ENCODE peak calls at places on chromosomes 2 and 18, in eight cellular contexts. P is GM12865, R is cardiac fibroblast, S is adrenal gland, X is Peyer's patch, N is BJ, W is fibroblast of mammary gland, J is RWPE1. F is an unnamed sample.

GRCh38 chr2:128967666-128968065 is 649.0 kb upstream of the HS6ST1 start:
- DNase-seq in S (no peak), J (no peak), R (no peak), P (no peak), X (no peak), N (no peak), W (no peak), F (no peak)

GRCh38 chr2:101251844-101252407 is 760 bp upstream of the CNOT11 start:
- DNase-seq in S (no peak), R (no peak), X (peak; percentile 76), J (peak; percentile 82), W (no peak), N (no peak), P (peak; percentile 33), F (no peak)

GRCh38 chr2:69046221-69046662 is 33.3 kb downstream of the ANTXR1 start:
- DNase-seq in W (peak; percentile 96), R (peak; percentile 75), P (no peak), J (peak; percentile 36), X (no peak), N (no peak), S (no peak), F (peak; percentile 66)

GRCh38 chr2:127080941-127081769 is 25.8 kb downstream of the BIN1 start:
- DNase-seq in P (peak; percentile 70), R (peak; percentile 41), J (peak; percentile 20), W (peak; percentile 68), N (no peak), S (peak; percentile 75), X (peak; percentile 88), F (no peak)

GRCh38 chr2:72148975-72149555 is 1.4 kb upstream of the CYP26B1 start:
- DNase-seq in W (peak; percentile 16), J (no peak), X (peak; percentile 47), R (peak; percentile 51), P (no peak), N (no peak), S (peak; percentile 63), F (no peak)

GRCh38 chr18:36850527-36851201 is 21.7 kb downstream of the KIAA1328 start:
- DNase-seq in W (peak; percentile 95), J (peak; percentile 25), X (no peak), S (peak; percentile 23), P (no peak), R (peak; percentile 83), N (peak; percentile 75), F (no peak)

GRCh38 chr2:221572821-221573429 is 821 bp upstream of the EPHA4 start:
- DNase-seq in R (peak; percentile 50), S (peak; percentile 49), P (peak; percentile 21), J (peak; percentile 52), N (no peak), W (peak; percentile 38), X (peak; percentile 63), F (no peak)

GRCh38 chr2:162113771-162114168 is 38.3 kb downstream of the GCG start:
- DNase-seq in R (peak; percentile 80), S (peak; percentile 50), N (no peak), P (no peak), X (no peak), W (peak; percentile 90), J (peak; percentile 38), F (peak; percentile 76)

GRCh38 chr18:27014841-27015240 is 149.3 kb upstream of the AQP4 start:
- DNase-seq in S (no peak), N (no peak), X (no peak), J (no peak), P (no peak), R (no peak), W (no peak), F (no peak)

DNA sequence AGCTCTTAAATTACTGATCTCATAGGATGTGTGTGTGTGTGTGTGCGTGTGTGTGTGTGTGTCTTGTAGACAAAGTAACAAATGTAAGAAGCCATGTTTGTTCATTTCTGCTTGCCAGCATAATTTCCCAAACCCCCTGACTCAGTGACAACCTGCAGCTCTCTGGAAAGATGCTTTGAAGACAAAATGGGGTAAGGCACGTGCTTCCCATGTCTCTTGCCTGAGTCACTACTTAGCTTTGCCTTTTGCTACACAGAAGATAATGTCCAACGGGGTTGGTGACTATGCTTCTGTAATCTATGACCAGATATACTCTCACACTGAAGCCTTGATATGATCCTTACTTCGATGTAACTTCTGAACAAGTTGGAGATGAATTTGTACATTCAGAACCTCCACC is 332.0 kb downstream of the SLC4A3 start:
- DNase-seq in J (no peak), S (no peak), N (no peak), W (peak; percentile 39), R (no peak), X (no peak), P (no peak), F (no peak)
- TF ChIP-seq CTCF in J (no peak), S (no peak), N (no peak), W (no peak), R (no peak), X (no peak), P (no peak), F (no peak)

GRCh38 chr18:14075196-14075595 is 57.0 kb downstream of the ZNF519 start:
- DNase-seq in R (no peak), J (no peak), P (no peak), W (no peak), S (no peak), N (no peak), X (no peak), F (no peak)

GRCh38 chr18:14074187-14074586 is 58.0 kb downstream of the ZNF519 start:
- DNase-seq in J (no peak), N (no peak), S (no peak), R (no peak), P (peak; percentile 31), W (no peak), X (no peak), F (no peak)
- TF ChIP-seq CTCF in J (no peak), N (no peak), S (no peak), R (no peak), P (peak; percentile 38), W (no peak), X (no peak), F (peak; percentile 13)

DNA sequence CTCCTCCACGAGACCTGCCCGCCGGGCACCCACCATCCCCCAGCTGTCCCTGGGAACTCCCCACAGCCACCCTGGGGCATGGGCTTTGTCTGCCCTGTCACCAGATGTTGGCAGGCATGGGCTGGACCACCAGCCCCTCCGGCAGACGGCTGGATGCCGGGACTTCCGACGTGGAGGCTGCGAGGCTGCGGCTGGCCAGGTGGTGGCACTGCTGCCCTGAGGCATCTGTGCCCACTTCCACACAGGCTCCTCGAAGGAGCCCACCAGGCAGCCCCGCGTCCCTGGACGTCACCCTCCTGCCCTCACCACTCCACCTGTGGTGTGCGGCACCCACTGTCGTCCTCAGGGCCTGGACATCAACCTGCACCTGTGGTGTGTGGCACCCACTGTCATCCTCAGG is 319.9 kb upstream of the SALL3 start:
- DNase-seq in N (no peak), S (no peak), W (no peak), J (no peak), R (no peak), P (no peak), X (no peak), F (no peak)
- TF ChIP-seq CTCF in N (no peak), S (no peak), W (no peak), J (no peak), R (no peak), P (no peak), X (no peak), F (no peak)

DNA sequence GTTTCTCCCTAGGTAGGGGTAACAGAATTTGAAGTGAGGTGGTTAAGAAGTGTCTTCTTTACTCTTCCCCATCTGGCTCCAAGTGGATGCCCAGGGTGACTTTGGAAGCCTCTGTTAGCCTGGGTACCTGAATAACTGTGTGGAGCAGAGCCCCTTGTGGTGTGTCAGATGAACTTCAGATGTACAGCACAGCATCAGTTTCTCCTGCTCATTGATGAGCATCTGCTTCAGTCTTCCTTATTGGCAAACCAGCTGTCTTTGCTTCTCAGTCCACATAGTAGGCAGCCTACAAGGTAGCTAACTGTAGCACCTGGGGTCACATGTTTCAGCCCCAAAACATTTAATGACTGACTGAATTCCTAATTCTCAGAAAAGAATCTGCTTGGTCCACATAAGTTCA is 56.2 kb upstream of the ATP8B1 start:
- DNase-seq in R (peak; percentile 54), W (peak; percentile 54), N (no peak), X (no peak), J (peak; percentile 16), S (no peak), P (peak; percentile 55), F (peak; percentile 6)
- TF ChIP-seq CTCF in R (peak; percentile 65), W (peak; percentile 62), N (peak; percentile 31), X (no peak), J (no peak), S (peak; percentile 17), P (peak; percentile 70), F (peak; percentile 71)

GRCh38 chr2:22126978-22127377 is 1003.2 kb downstream of the TDRD15 start:
- DNase-seq in X (no peak), N (no peak), P (no peak), S (no peak), W (no peak), J (no peak), R (no peak), F (no peak)

DNA sequence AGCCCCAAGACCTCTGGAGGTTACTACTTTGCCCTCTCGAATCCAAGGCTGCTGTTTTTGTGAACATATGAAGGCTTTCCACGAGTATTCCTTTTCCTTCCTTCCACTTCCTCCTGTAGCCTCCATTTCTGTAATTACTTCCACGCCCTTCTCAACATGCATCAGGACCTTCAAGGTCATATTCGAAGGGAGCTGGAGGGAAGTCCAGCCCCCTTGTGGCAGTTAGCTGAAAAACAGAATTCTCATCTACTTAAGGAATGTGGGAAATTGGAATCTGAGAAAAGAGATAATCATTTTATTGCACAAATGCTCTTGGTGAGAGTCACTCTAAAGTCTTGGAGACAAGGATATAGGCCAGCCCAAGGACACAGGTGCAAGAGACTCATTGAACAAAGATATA is 1000.2 kb downstream of the TDRD15 start:
- DNase-seq in W (no peak), X (no peak), S (no peak), N (no peak), J (no peak), R (no peak), P (peak; percentile 2), F (no peak)
- TF ChIP-seq CTCF in W (no peak), X (no peak), S (no peak), N (peak; percentile 6), J (no peak), R (no peak), P (peak; percentile 4), F (peak; percentile 38)

DNA sequence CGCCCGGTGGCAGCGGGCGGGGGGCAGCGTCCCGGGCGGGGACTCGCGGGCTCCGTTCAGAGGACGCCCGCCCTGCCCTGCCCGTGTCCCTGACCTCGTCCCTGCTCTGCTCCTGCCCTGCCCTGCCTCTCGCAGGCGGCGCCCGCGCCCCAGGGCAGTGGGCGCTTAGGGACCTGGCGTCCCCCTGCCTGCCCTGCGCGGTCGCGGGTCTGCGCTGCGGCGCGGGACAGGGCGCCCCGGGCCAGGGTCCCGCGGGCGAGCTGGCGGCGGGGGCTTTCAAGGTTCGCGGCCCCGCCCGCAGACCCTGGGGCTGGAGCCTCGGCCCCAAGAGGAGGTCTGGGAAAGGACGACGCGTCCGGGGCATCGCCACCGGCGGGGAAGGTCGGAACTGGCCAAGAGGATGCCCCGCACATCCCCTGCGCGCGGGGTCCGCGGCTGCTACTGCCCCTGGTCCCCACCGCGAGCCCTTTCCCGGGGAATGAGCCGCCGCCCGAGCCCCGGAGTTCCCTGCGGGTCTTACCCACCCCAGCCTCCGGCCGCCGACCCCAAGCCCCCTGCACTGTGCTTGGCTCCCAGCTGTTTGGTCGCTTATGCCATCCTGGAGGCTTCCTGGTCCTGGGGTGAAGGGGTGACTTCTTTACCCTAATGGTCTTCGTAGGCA is 679 bp downstream of the RNF144A start:
- DNase-seq in X (no peak), R (no peak), P (no peak), S (peak; percentile 31), J (no peak), W (no peak), N (no peak), F (no peak)
- TF ChIP-seq CTCF in X (no peak), R (no peak), P (no peak), S (peak; percentile 7), J (no peak), W (no peak), N (no peak), F (no peak)